ENCODE peak calls at places on chromosomes 5 and 9, in five cellular contexts. One of them, this sample, is unnamed.

GRCh38 chr9:113620377-113621161 is 157.0 kb downstream of the RGS3 start:
- DNase-seq in fibroblast of lung: peak; percentile 83
- DNase-seq in H1: peak; percentile 53
- DNase-seq in uterus: peak; percentile 85
- DNase-seq in spleen: peak; percentile 66
- DNase-seq in this sample: no peak

GRCh38 chr9:37037744-37038640 is 3.9 kb upstream of the PAX5 start:
- DNase-seq in spleen: peak; percentile 88
- DNase-seq in uterus: no peak
- DNase-seq in H1: no peak
- DNase-seq in fibroblast of lung: no peak
- DNase-seq in this sample: no peak

GRCh38 chr9:110069326-110070248 is 138.4 kb downstream of the C9orf152 start:
- DNase-seq in spleen: no peak
- DNase-seq in H1: no peak
- DNase-seq in fibroblast of lung: peak; percentile 91
- DNase-seq in uterus: peak; percentile 39
- DNase-seq in this sample: no peak

GRCh38 chr5:36029914-36030313 is 36.8 kb downstream of the UGT3A2 start:
- DNase-seq in uterus: no peak
- DNase-seq in fibroblast of lung: no peak
- DNase-seq in H1: no peak
- DNase-seq in spleen: no peak
- DNase-seq in this sample: no peak

GRCh38 chr9:116471093-116471906 is 215.8 kb upstream of the TRIM32 start:
- DNase-seq in spleen: no peak
- DNase-seq in fibroblast of lung: peak; percentile 72
- DNase-seq in uterus: peak; percentile 67
- DNase-seq in H1: peak; percentile 87
- DNase-seq in this sample: no peak

GRCh38 chr9:78239506-78239905 is 3.6 kb downstream of the CEP78 start:
- DNase-seq in fibroblast of lung: no peak
- DNase-seq in spleen: no peak
- DNase-seq in uterus: no peak
- DNase-seq in H1: no peak
- DNase-seq in this sample: no peak

GRCh38 chr9:96218821-96219614 is 83.0 kb downstream of the HSD17B3 start:
- DNase-seq in H1: no peak
- DNase-seq in uterus: peak; percentile 21
- DNase-seq in spleen: no peak
- DNase-seq in fibroblast of lung: no peak
- DNase-seq in this sample: no peak

GRCh38 chr5:54171645-54172384 is 138.6 kb downstream of the ARL15 start:
- DNase-seq in uterus: no peak
- DNase-seq in fibroblast of lung: peak; percentile 44
- DNase-seq in spleen: no peak
- DNase-seq in H1: no peak
- DNase-seq in this sample: no peak

GRCh38 chr5:172902497-172903472 is 56.4 kb upstream of the RPL26L1 start:
- DNase-seq in fibroblast of lung: peak; percentile 89
- DNase-seq in H1: no peak
- DNase-seq in spleen: no peak
- DNase-seq in uterus: peak; percentile 92
- DNase-seq in this sample: no peak

GRCh38 chr9:91182429-91182828 is 179.3 kb downstream of the AUH start:
- DNase-seq in fibroblast of lung: peak; percentile 43
- DNase-seq in uterus: no peak
- DNase-seq in H1: no peak
- DNase-seq in spleen: no peak
- DNase-seq in this sample: no peak

GRCh38 chr5:98110270-98110669 is 663.2 kb upstream of the RGMB start:
- DNase-seq in spleen: no peak
- DNase-seq in H1: no peak
- DNase-seq in fibroblast of lung: peak; percentile 94
- DNase-seq in uterus: no peak
- DNase-seq in this sample: no peak

GRCh38 chr9:133939845-133940244 is 52.3 kb downstream of the VAV2 start:
- DNase-seq in H1: no peak
- DNase-seq in fibroblast of lung: no peak
- DNase-seq in spleen: peak; percentile 64
- DNase-seq in uterus: no peak
- DNase-seq in this sample: no peak

GRCh38 chr5:154284433-154284832 is 93.9 kb downstream of the GALNT10 start:
- DNase-seq in fibroblast of lung: no peak
- DNase-seq in uterus: no peak
- DNase-seq in H1: no peak
- DNase-seq in spleen: no peak
- DNase-seq in this sample: no peak

GRCh38 chr5:33649801-33650482 is 209.2 kb downstream of the TARS1 start:
- DNase-seq in spleen: no peak
- DNase-seq in uterus: no peak
- DNase-seq in H1: no peak
- DNase-seq in fibroblast of lung: peak; percentile 33
- DNase-seq in this sample: no peak

GRCh38 chr5:109242518-109242917 is 167.3 kb downstream of the PJA2 start:
- DNase-seq in H1: no peak
- DNase-seq in fibroblast of lung: no peak
- DNase-seq in uterus: no peak
- DNase-seq in spleen: no peak
- DNase-seq in this sample: no peak

GRCh38 chr5:121628783-121629182 is 222.9 kb upstream of the FTMT start:
- DNase-seq in H1: no peak
- DNase-seq in spleen: no peak
- DNase-seq in fibroblast of lung: peak; percentile 3
- DNase-seq in uterus: no peak
- DNase-seq in this sample: no peak

GRCh38 chr9:134341306-134341705 is 15.1 kb downstream of the RXRA start:
- DNase-seq in spleen: peak; percentile 90
- DNase-seq in H1: no peak
- DNase-seq in fibroblast of lung: no peak
- DNase-seq in uterus: no peak
- DNase-seq in this sample: no peak

GRCh38 chr5:68548959-68549676 is 333.6 kb downstream of the PIK3R1 start:
- DNase-seq in H1: no peak
- DNase-seq in uterus: peak; percentile 66
- DNase-seq in fibroblast of lung: peak; percentile 82
- DNase-seq in spleen: no peak
- DNase-seq in this sample: no peak

GRCh38 chr5:62327138-62327537 is 21.1 kb downstream of the KIF2A start:
- DNase-seq in H1: no peak
- DNase-seq in uterus: no peak
- DNase-seq in spleen: no peak
- DNase-seq in fibroblast of lung: no peak
- DNase-seq in this sample: no peak

GRCh38 chr5:55037046-55037771 is 13.2 kb downstream of the GZMK start:
- DNase-seq in fibroblast of lung: peak; percentile 5
- DNase-seq in uterus: no peak
- DNase-seq in spleen: no peak
- DNase-seq in H1: peak; percentile 10
- DNase-seq in this sample: peak; percentile 17

GRCh38 chr9:136329636-136330405 is 2.5 kb downstream of the GPSM1 start:
- DNase-seq in uterus: no peak
- DNase-seq in fibroblast of lung: no peak
- DNase-seq in H1: no peak
- DNase-seq in spleen: no peak
- DNase-seq in this sample: no peak

GRCh38 chr9:136329211-136329627 is 1.9 kb downstream of the GPSM1 start:
- DNase-seq in uterus: no peak
- DNase-seq in H1: no peak
- DNase-seq in spleen: no peak
- DNase-seq in fibroblast of lung: no peak
- DNase-seq in this sample: no peak

GRCh38 chr9:136328011-136328621 is 777 bp downstream of the GPSM1 start:
- DNase-seq in fibroblast of lung: no peak
- DNase-seq in uterus: no peak
- DNase-seq in spleen: no peak
- DNase-seq in H1: no peak
- DNase-seq in this sample: no peak

GRCh38 chr9:136327313-136327971 is at the start of gene GPSM1:
- DNase-seq in H1: no peak
- DNase-seq in fibroblast of lung: peak; percentile 74
- DNase-seq in spleen: no peak
- DNase-seq in uterus: peak; percentile 65
- DNase-seq in this sample: peak; percentile 51

GRCh38 chr9:136328622-136329041 is 1.3 kb downstream of the GPSM1 start:
- DNase-seq in uterus: peak; percentile 61
- DNase-seq in H1: no peak
- DNase-seq in fibroblast of lung: peak; percentile 73
- DNase-seq in spleen: no peak
- DNase-seq in this sample: no peak
- H3K27ac ChIP-seq in uterus: peak overlapping the region; percentile 56
- H3K27ac ChIP-seq in H1: no peak overlapping the region
- H3K27ac ChIP-seq in fibroblast of lung: peak overlapping the region; percentile 87
- H3K27ac ChIP-seq in spleen: no peak overlapping the region
- H3K27ac ChIP-seq in this sample: no peak overlapping the region

GRCh38 chr5:157450024-157450423 is 10.0 kb upstream of the NIPAL4 start:
- DNase-seq in fibroblast of lung: no peak
- DNase-seq in spleen: no peak
- DNase-seq in H1: no peak
- DNase-seq in uterus: no peak
- DNase-seq in this sample: no peak

GRCh38 chr5:157446077-157446930 is 13.7 kb upstream of the NIPAL4 start:
- DNase-seq in fibroblast of lung: no peak
- DNase-seq in uterus: no peak
- DNase-seq in H1: no peak
- DNase-seq in spleen: no peak
- DNase-seq in this sample: no peak

GRCh38 chr5:157447246-157447645 is 12.8 kb upstream of the NIPAL4 start:
- DNase-seq in fibroblast of lung: no peak
- DNase-seq in H1: no peak
- DNase-seq in uterus: no peak
- DNase-seq in spleen: no peak
- DNase-seq in this sample: no peak

GRCh38 chr5:157451806-157452205 is 8.2 kb upstream of the NIPAL4 start:
- DNase-seq in spleen: no peak
- DNase-seq in uterus: no peak
- DNase-seq in fibroblast of lung: no peak
- DNase-seq in H1: no peak
- DNase-seq in this sample: no peak

DNA sequence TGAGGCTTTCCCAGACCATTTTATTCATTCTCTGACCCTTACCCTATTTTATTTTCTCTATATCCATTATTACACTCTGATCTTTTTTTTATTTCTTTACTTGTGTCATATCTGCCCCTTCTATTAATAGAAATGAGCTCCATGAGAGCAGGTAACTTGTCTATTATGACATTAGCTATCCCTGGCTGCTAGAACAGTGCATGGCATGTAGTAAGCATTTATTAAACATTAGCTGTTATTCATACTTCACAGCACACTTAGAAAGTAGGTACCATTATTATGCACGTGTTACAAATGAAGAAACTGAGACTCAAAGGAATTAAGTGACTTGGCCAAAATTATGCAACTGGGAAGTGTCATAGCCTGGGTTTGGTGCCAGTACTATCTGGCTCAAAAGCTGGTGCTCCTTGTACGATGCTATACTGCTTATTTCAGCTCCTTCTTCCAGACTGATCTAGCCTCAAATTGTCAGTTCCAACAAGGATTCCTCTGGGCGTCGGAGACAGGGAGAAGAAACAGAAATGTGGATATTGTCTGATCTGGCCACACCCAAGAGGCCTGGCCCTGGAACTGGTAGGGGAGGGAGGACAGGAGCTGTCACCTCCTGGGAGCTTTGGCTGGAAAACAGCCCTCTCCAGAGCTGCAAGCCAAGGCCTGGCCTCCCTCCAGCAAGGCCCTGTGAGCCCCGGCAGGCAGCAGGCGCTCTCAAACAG is 10.8 kb upstream of the NIPAL4 start:
- DNase-seq in fibroblast of lung: peak; percentile 10
- DNase-seq in uterus: peak; percentile 68
- DNase-seq in H1: no peak
- DNase-seq in spleen: no peak
- DNase-seq in this sample: no peak
- TF ChIP-seq CTCF in fibroblast of lung: no peak
- TF ChIP-seq CTCF in uterus: no peak
- TF ChIP-seq CTCF in H1: no peak
- TF ChIP-seq CTCF in spleen: no peak
- TF ChIP-seq CTCF in this sample: no peak

DNA sequence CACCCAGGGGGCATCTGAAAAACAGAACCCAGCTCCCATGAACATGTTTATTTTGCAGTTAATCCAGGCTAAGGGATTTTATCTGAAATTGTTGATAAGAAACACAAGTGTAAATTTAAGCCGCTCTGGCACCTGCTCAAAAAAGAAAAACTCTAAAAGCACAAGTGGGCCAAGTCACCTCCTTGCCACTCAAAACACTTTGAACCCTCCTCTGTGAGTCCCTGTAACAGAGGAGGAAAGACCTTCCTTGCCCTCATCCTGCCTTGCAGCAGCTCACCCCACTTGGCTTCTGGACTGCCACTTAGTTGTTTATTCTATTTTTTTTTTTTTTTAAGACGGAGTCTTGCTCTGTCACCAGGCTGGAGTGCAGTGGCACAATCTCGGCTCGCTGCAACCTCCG is 39.5 kb downstream of the FAM78A start:
- DNase-seq in H1: no peak
- DNase-seq in uterus: no peak
- DNase-seq in fibroblast of lung: no peak
- DNase-seq in spleen: no peak
- DNase-seq in this sample: no peak
- H3K27ac ChIP-seq in H1: no peak overlapping the region
- H3K27ac ChIP-seq in uterus: no peak overlapping the region
- H3K27ac ChIP-seq in fibroblast of lung: no peak overlapping the region
- H3K27ac ChIP-seq in spleen: no peak overlapping the region
- H3K27ac ChIP-seq in this sample: no peak overlapping the region

GRCh38 chr9:104747245-104747564 is 278 bp upstream of the NIPSNAP3A start:
- DNase-seq in fibroblast of lung: no peak
- DNase-seq in spleen: no peak
- DNase-seq in uterus: no peak
- DNase-seq in H1: no peak
- DNase-seq in this sample: no peak

GRCh38 chr9:104748359-104749031 is 1.0 kb downstream of the NIPSNAP3A start:
- DNase-seq in H1: no peak
- DNase-seq in uterus: no peak
- DNase-seq in spleen: no peak
- DNase-seq in fibroblast of lung: peak; percentile 42
- DNase-seq in this sample: no peak

GRCh38 chr9:104746798-104747197 is 685 bp upstream of the NIPSNAP3A start:
- DNase-seq in H1: no peak
- DNase-seq in spleen: no peak
- DNase-seq in uterus: no peak
- DNase-seq in fibroblast of lung: no peak
- DNase-seq in this sample: no peak

GRCh38 chr9:104746285-104746684 is 1.2 kb upstream of the NIPSNAP3A start:
- DNase-seq in fibroblast of lung: no peak
- DNase-seq in uterus: no peak
- DNase-seq in H1: no peak
- DNase-seq in spleen: no peak
- DNase-seq in this sample: no peak

GRCh38 chr9:104747565-104748358 is at the start of gene NIPSNAP3A:
- DNase-seq in H1: no peak
- DNase-seq in spleen: peak; percentile 97
- DNase-seq in fibroblast of lung: peak; percentile 64
- DNase-seq in uterus: peak; percentile 83
- DNase-seq in this sample: peak; percentile 81
- TF ChIP-seq CTCF in H1: no peak
- TF ChIP-seq CTCF in spleen: no peak
- TF ChIP-seq CTCF in fibroblast of lung: no peak
- TF ChIP-seq CTCF in uterus: no peak
- TF ChIP-seq CTCF in this sample: no peak